ENCODE peak calls at places on chromosomes 13 and 19, in seven cellular contexts. One of them, this sample, is unnamed.

GRCh38 chr13:70088926-70089325 is 18.7 kb upstream of the ATXN8OS start:
- DNase-seq in fibroblast of pulmonary artery: no peak
- DNase-seq in GM23338: peak
- DNase-seq in brain microvascular endothelial cell: no peak
- DNase-seq in A549: no peak
- DNase-seq in osteoblast: no peak
- DNase-seq in cardiac muscle cell: no peak
- DNase-seq in this sample: no peak

GRCh38 chr19:45766919-45767346 is 2.1 kb downstream of the SIX5 start:
- DNase-seq in fibroblast of pulmonary artery: no peak
- DNase-seq in GM23338: no peak
- DNase-seq in brain microvascular endothelial cell: no peak
- DNase-seq in A549: no peak
- DNase-seq in osteoblast: peak
- DNase-seq in cardiac muscle cell: peak
- DNase-seq in this sample: no peak

GRCh38 chr19:28670894-28671293 is 542.1 kb downstream of the UQCRFS1 start:
- DNase-seq in fibroblast of pulmonary artery: no peak
- DNase-seq in GM23338: no peak
- DNase-seq in brain microvascular endothelial cell: no peak
- DNase-seq in A549: no peak
- DNase-seq in osteoblast: no peak
- DNase-seq in cardiac muscle cell: no peak
- DNase-seq in this sample: no peak

GRCh38 chr19:41991025-41991424 is 3.0 kb downstream of the ATP1A3 start:
- DNase-seq in fibroblast of pulmonary artery: no peak
- DNase-seq in GM23338: no peak
- DNase-seq in brain microvascular endothelial cell: no peak
- DNase-seq in A549: peak
- DNase-seq in osteoblast: peak
- DNase-seq in cardiac muscle cell: no peak
- DNase-seq in this sample: no peak

GRCh38 chr13:100588350-100589177 is at the start of gene GGACT:
- DNase-seq in fibroblast of pulmonary artery: peak
- DNase-seq in GM23338: peak
- DNase-seq in brain microvascular endothelial cell: peak
- DNase-seq in A549: peak
- DNase-seq in osteoblast: peak
- DNase-seq in cardiac muscle cell: peak
- DNase-seq in this sample: peak

GRCh38 chr19:21608571-21608970 is 103.2 kb downstream of the ZNF429 start:
- DNase-seq in fibroblast of pulmonary artery: no peak
- DNase-seq in GM23338: no peak
- DNase-seq in brain microvascular endothelial cell: no peak
- DNase-seq in A549: no peak
- DNase-seq in osteoblast: no peak
- DNase-seq in cardiac muscle cell: no peak
- DNase-seq in this sample: no peak

GRCh38 chr19:40594251-40594650 is 6.9 kb upstream of the LTBP4 start:
- DNase-seq in fibroblast of pulmonary artery: no peak
- DNase-seq in GM23338: peak
- DNase-seq in brain microvascular endothelial cell: no peak
- DNase-seq in A549: no peak
- DNase-seq in osteoblast: peak
- DNase-seq in cardiac muscle cell: no peak
- DNase-seq in this sample: peak

GRCh38 chr19:13099073-13099999 is 3.3 kb downstream of the LYL1 start:
- DNase-seq in fibroblast of pulmonary artery: peak
- DNase-seq in GM23338: peak
- DNase-seq in brain microvascular endothelial cell: no peak
- DNase-seq in A549: no peak
- DNase-seq in osteoblast: peak
- DNase-seq in cardiac muscle cell: no peak
- DNase-seq in this sample: peak

GRCh38 chr13:33351324-33351723 is 65.8 kb upstream of the STARD13 start:
- DNase-seq in fibroblast of pulmonary artery: peak
- DNase-seq in GM23338: no peak
- DNase-seq in brain microvascular endothelial cell: peak
- DNase-seq in A549: peak
- DNase-seq in osteoblast: peak
- DNase-seq in cardiac muscle cell: no peak
- DNase-seq in this sample: no peak

GRCh38 chr13:107447591-107447990 is 767.7 kb downstream of the LIG4 start:
- DNase-seq in fibroblast of pulmonary artery: no peak
- DNase-seq in GM23338: no peak
- DNase-seq in brain microvascular endothelial cell: no peak
- DNase-seq in A549: no peak
- DNase-seq in osteoblast: no peak
- DNase-seq in cardiac muscle cell: no peak
- DNase-seq in this sample: no peak

GRCh38 chr13:60019119-60019993 is 144.4 kb downstream of the DIAPH3 start:
- DNase-seq in fibroblast of pulmonary artery: peak
- DNase-seq in GM23338: peak
- DNase-seq in brain microvascular endothelial cell: no peak
- DNase-seq in A549: no peak
- DNase-seq in osteoblast: peak
- DNase-seq in cardiac muscle cell: no peak
- DNase-seq in this sample: peak

GRCh38 chr19:49690073-49690655 is 752 bp upstream of the CPT1C start:
- DNase-seq in fibroblast of pulmonary artery: no peak
- DNase-seq in GM23338: peak
- DNase-seq in brain microvascular endothelial cell: no peak
- DNase-seq in A549: no peak
- DNase-seq in osteoblast: peak
- DNase-seq in cardiac muscle cell: no peak
- DNase-seq in this sample: no peak

GRCh38 chr19:30144242-30144758 is 202.3 kb downstream of the URI1 start:
- DNase-seq in fibroblast of pulmonary artery: no peak
- DNase-seq in GM23338: no peak
- DNase-seq in brain microvascular endothelial cell: no peak
- DNase-seq in A549: no peak
- DNase-seq in osteoblast: no peak
- DNase-seq in cardiac muscle cell: no peak
- DNase-seq in this sample: no peak

GRCh38 chr13:99310382-99311031 is 3.3 kb upstream of the GPR183 start:
- DNase-seq in fibroblast of pulmonary artery: peak
- DNase-seq in GM23338: no peak
- DNase-seq in brain microvascular endothelial cell: peak
- DNase-seq in A549: no peak
- DNase-seq in osteoblast: peak
- DNase-seq in cardiac muscle cell: no peak
- DNase-seq in this sample: no peak

GRCh38 chr19:51595190-51595589 is 24.1 kb downstream of the ZNF175 start:
- DNase-seq in fibroblast of pulmonary artery: no peak
- DNase-seq in GM23338: no peak
- DNase-seq in brain microvascular endothelial cell: no peak
- DNase-seq in A549: no peak
- DNase-seq in osteoblast: no peak
- DNase-seq in cardiac muscle cell: no peak
- DNase-seq in this sample: no peak
- H3K4me3 ChIP-seq in fibroblast of pulmonary artery: peak
- H3K4me3 ChIP-seq in GM23338: peak
- H3K4me3 ChIP-seq in brain microvascular endothelial cell: no peak
- H3K4me3 ChIP-seq in A549: peak
- H3K4me3 ChIP-seq in osteoblast: no peak
- H3K4me3 ChIP-seq in cardiac muscle cell: no peak
- H3K4me3 ChIP-seq in this sample: peak

DNA sequence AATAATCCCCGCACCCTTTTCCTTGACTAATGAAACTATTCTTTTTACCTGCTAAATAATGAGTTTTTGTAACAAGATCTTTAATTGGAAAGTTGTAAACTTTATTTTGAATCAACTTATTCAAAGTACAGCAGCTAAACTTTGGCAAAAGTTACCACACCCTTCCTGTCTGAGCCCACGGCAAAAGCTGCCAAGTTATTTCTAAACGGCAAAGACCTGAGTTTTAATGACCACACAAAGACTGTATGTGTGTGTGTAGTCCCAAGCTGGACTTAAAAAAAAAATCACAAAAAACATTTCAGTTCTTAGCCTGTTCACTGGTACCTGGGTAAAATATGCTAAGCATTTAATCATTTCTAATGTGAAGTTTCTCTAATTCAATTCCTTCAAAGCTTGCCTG is 60.7 kb downstream of the ZAR1L start:
- DNase-seq in fibroblast of pulmonary artery: no peak
- DNase-seq in GM23338: no peak
- DNase-seq in brain microvascular endothelial cell: no peak
- DNase-seq in A549: no peak
- DNase-seq in osteoblast: no peak
- DNase-seq in cardiac muscle cell: no peak
- DNase-seq in this sample: no peak
- H3K4me3 ChIP-seq in fibroblast of pulmonary artery: no peak
- H3K4me3 ChIP-seq in GM23338: no peak
- H3K4me3 ChIP-seq in brain microvascular endothelial cell: no peak
- H3K4me3 ChIP-seq in A549: no peak
- H3K4me3 ChIP-seq in osteoblast: no peak
- H3K4me3 ChIP-seq in cardiac muscle cell: no peak
- H3K4me3 ChIP-seq in this sample: no peak

DNA sequence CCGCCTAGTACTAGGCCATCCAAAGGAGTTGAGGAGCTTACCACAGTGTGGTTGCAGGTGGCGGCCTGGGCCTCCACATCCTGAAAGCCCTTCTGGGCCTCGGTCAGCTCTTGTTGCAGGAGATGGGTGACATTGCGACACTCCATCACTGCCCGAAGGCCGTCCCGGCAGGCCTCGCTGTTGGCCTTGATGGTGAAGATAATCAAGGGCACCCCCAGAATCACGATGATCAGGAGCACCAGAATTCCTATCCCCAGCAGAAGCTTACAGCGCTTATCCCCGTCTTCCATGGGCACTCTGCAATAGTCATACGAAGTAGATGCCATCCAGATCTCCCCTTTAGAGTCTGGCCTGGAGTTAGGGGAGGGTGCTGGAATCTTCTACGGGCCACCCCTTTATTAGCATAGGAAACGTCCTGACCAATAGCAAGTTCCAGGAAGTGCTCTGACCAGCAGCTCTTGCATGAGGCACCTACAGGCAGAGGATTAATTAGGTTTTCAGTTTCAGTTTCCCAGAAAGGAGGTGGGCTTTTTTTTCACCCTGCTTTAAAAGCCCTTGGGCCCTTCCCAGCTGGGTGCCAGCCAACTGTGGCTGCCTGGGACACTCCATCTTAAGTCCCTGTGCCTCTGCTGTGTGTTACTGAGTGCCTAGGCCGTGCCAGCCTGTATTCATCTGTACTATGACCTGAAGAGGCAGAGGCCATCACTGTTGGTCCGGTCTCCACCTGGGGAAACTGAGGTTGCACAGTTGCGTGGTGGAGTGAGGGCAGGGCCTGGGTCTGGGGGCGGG is at the start of gene BST2:
- DNase-seq in fibroblast of pulmonary artery: peak
- DNase-seq in GM23338: peak
- DNase-seq in brain microvascular endothelial cell: peak
- DNase-seq in A549: no peak
- DNase-seq in osteoblast: peak
- DNase-seq in cardiac muscle cell: peak
- DNase-seq in this sample: peak
- H3K4me3 ChIP-seq in fibroblast of pulmonary artery: no peak
- H3K4me3 ChIP-seq in GM23338: peak
- H3K4me3 ChIP-seq in brain microvascular endothelial cell: no peak
- H3K4me3 ChIP-seq in A549: no peak
- H3K4me3 ChIP-seq in osteoblast: no peak
- H3K4me3 ChIP-seq in cardiac muscle cell: peak
- H3K4me3 ChIP-seq in this sample: peak

GRCh38 chr19:32223595-32224370 is 121.6 kb upstream of the ZNF507 start:
- DNase-seq in fibroblast of pulmonary artery: no peak
- DNase-seq in GM23338: peak
- DNase-seq in brain microvascular endothelial cell: no peak
- DNase-seq in A549: no peak
- DNase-seq in osteoblast: no peak
- DNase-seq in cardiac muscle cell: no peak
- DNase-seq in this sample: peak

GRCh38 chr19:32227561-32228165 is 117.7 kb upstream of the ZNF507 start:
- DNase-seq in fibroblast of pulmonary artery: no peak
- DNase-seq in GM23338: peak
- DNase-seq in brain microvascular endothelial cell: no peak
- DNase-seq in A549: no peak
- DNase-seq in osteoblast: peak
- DNase-seq in cardiac muscle cell: no peak
- DNase-seq in this sample: no peak

GRCh38 chr19:32223106-32223505 is 122.3 kb upstream of the ZNF507 start:
- DNase-seq in fibroblast of pulmonary artery: no peak
- DNase-seq in GM23338: no peak
- DNase-seq in brain microvascular endothelial cell: no peak
- DNase-seq in A549: no peak
- DNase-seq in osteoblast: no peak
- DNase-seq in cardiac muscle cell: no peak
- DNase-seq in this sample: no peak

GRCh38 chr19:32222594-32222993 is 122.8 kb upstream of the ZNF507 start:
- DNase-seq in fibroblast of pulmonary artery: no peak
- DNase-seq in GM23338: no peak
- DNase-seq in brain microvascular endothelial cell: no peak
- DNase-seq in A549: no peak
- DNase-seq in osteoblast: no peak
- DNase-seq in cardiac muscle cell: no peak
- DNase-seq in this sample: no peak

GRCh38 chr19:32224371-32225244 is 120.8 kb upstream of the ZNF507 start:
- DNase-seq in fibroblast of pulmonary artery: peak
- DNase-seq in GM23338: peak
- DNase-seq in brain microvascular endothelial cell: peak
- DNase-seq in A549: peak
- DNase-seq in osteoblast: peak
- DNase-seq in cardiac muscle cell: peak
- DNase-seq in this sample: peak
- H3K4me3 ChIP-seq in fibroblast of pulmonary artery: no peak
- H3K4me3 ChIP-seq in GM23338: peak
- H3K4me3 ChIP-seq in brain microvascular endothelial cell: peak
- H3K4me3 ChIP-seq in A549: no peak
- H3K4me3 ChIP-seq in osteoblast: peak
- H3K4me3 ChIP-seq in cardiac muscle cell: no peak
- H3K4me3 ChIP-seq in this sample: no peak

DNA sequence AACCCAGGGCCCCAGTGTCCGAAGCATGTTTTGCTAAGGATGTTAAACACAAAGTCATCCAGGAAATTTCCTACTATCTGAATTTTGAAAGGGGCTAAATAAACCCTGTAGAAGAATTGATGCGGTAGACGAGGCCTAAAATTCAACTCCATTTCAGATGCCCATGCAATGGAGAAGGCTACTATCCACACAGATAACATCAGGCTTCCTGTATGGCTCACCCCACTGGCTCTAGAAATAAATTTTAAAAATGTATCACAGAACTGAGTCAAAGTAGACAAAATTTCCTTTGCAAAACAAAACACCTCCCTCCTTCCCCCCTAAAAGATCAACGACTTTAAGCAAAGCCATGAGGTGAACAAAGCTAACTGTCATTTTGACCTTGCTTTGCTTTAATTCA is 188.4 kb downstream of the ABCC4 start:
- DNase-seq in fibroblast of pulmonary artery: no peak
- DNase-seq in GM23338: no peak
- DNase-seq in brain microvascular endothelial cell: no peak
- DNase-seq in A549: no peak
- DNase-seq in osteoblast: no peak
- DNase-seq in cardiac muscle cell: no peak
- DNase-seq in this sample: no peak
- H3K4me3 ChIP-seq in fibroblast of pulmonary artery: no peak
- H3K4me3 ChIP-seq in GM23338: no peak
- H3K4me3 ChIP-seq in brain microvascular endothelial cell: no peak
- H3K4me3 ChIP-seq in A549: no peak
- H3K4me3 ChIP-seq in osteoblast: no peak
- H3K4me3 ChIP-seq in cardiac muscle cell: no peak
- H3K4me3 ChIP-seq in this sample: no peak